ENCODE peak calls at places on chromosomes 11 and 22, in six cellular contexts. A is mammary epithelial cell, T is GM23338, B is heart left ventricle, D is H54, W is AG10803. K is an unnamed sample.
A peak's percentile ranks its signal among the peaks of the same experiment; 100 is the strongest.

GRCh38 chr11:113991170-113991569 is 16.3 kb downstream of the HTR3A start:
- DNase-seq in D (peak; percentile 20), A (peak; percentile 30), B (no peak), W (no peak), T (peak; percentile 87), K (no peak)

GRCh38 chr11:12086271-12087074 is 23.9 kb upstream of the MICAL2 start:
- DNase-seq in A (peak; percentile 93), B (peak; percentile 79), T (no peak), W (peak; percentile 98), D (no peak), K (peak; percentile 83)

GRCh38 chr11:4539603-4540219 is 5.3 kb upstream of the OR52M1 start:
- DNase-seq in W (peak; percentile 24), A (peak; percentile 14), B (peak; percentile 22), T (peak; percentile 64), D (peak; percentile 25), K (peak; percentile 62)

GRCh38 chr11:32435152-32435480 is 223 bp downstream of the WT1 start:
- DNase-seq in T (peak; percentile 45), A (no peak), B (no peak), W (no peak), D (no peak), K (peak; percentile 23)

GRCh38 chr11:110337570-110338193 is 41.3 kb upstream of the RDX start:
- DNase-seq in B (no peak), D (no peak), A (peak; percentile 76), T (peak; percentile 53), W (no peak), K (no peak)

GRCh38 chr11:30016588-30017363 is at the start of gene KCNA4:
- DNase-seq in T (peak; percentile 84), D (no peak), W (peak; percentile 0), B (peak; percentile 31), A (no peak), K (peak; percentile 82)

GRCh38 chr22:24466831-24467249 is 28.3 kb upstream of the UPB1 start:
- DNase-seq in T (no peak), D (no peak), B (peak; percentile 61), W (peak; percentile 54), A (no peak), K (no peak)

GRCh38 chr11:112795142-112795815 is 165.9 kb upstream of the NCAM1 start:
- DNase-seq in B (no peak), A (peak; percentile 53), D (peak; percentile 44), T (peak; percentile 84), W (peak; percentile 52), K (peak; percentile 84)

GRCh38 chr22:30132290-30132996 is 52.2 kb downstream of the HORMAD2 start:
- DNase-seq in B (no peak), T (no peak), D (no peak), A (no peak), W (no peak), K (no peak)

GRCh38 chr11:20489948-20490347 is 102.4 kb downstream of the PRMT3 start:
- DNase-seq in A (no peak), T (no peak), W (no peak), B (no peak), D (no peak), K (no peak)

GRCh38 chr11:2885017-2885675 is 429 bp downstream of the CDKN1C start:
- DNase-seq in D (peak; percentile 86), A (no peak), W (peak; percentile 49), T (peak; percentile 73), B (peak; percentile 70), K (peak; percentile 28)

GRCh38 chr22:21725956-21726649 is 9.5 kb downstream of the YPEL1 start:
- DNase-seq in T (peak; percentile 77), W (no peak), A (no peak), B (no peak), D (no peak), K (no peak)

GRCh38 chr22:40009953-40010751 is 15.4 kb downstream of the FAM83F start:
- DNase-seq in B (no peak), W (no peak), T (no peak), D (no peak), A (no peak), K (peak; percentile 61)

GRCh38 chr22:48811885-48812284 is 1015.8 kb downstream of the BRD1 start:
- DNase-seq in W (no peak), A (no peak), B (no peak), T (no peak), D (no peak), K (no peak)

GRCh38 chr11:134126197-134126822 is 57.4 kb downstream of the JAM3 start:
- DNase-seq in B (no peak), D (peak; percentile 63), T (peak; percentile 28), A (peak; percentile 68), W (peak; percentile 92), K (no peak)

GRCh38 chr11:2671748-2672147 is 28.0 kb downstream of the KCNQ1OT1 start:
- DNase-seq in T (no peak), B (no peak), D (no peak), A (no peak), W (no peak), K (no peak)

GRCh38 chr11:121583825-121584224 is 131.1 kb upstream of the SORL1-AS1 start:
- DNase-seq in T (no peak), D (no peak), B (no peak), A (no peak), W (no peak), K (no peak)

GRCh38 chr22:49162841-49163240 is 664.8 kb downstream of the BRD1 start:
- DNase-seq in A (no peak), B (no peak), D (no peak), T (no peak), W (no peak), K (no peak)

K was measured in NCI-H82.